ENCODE peak calls at places on chromosomes 16 and 17, in seven cellular contexts. F, W, T, R, C, L and O are unnamed samples.

GRCh38 chr17:83062818-83063671 is 16.4 kb upstream of the METRNL start:
- DNase-seq in F (no peak), W (no peak), T (peak), R (no peak), C (no peak), L (peak), O (no peak)

GRCh38 chr17:61406871-61407210 is 7.2 kb downstream of the TBX2 start:
- DNase-seq in F (no peak), W (no peak), T (no peak), R (no peak), C (no peak), L (no peak), O (no peak)

GRCh38 chr17:51164911-51165679 is 1.1 kb upstream of the NME2 start:
- DNase-seq in F (no peak), W (no peak), T (no peak), R (no peak), C (peak), L (no peak), O (no peak)

GRCh38 chr16:83315271-83315670 is 492.5 kb upstream of the HSBP1 start:
- DNase-seq in F (no peak), W (no peak), T (no peak), R (no peak), C (no peak), L (no peak), O (no peak)

GRCh38 chr17:82444941-82445521 is 5.5 kb downstream of the CYBC1 start:
- DNase-seq in F (no peak), W (no peak), T (no peak), R (no peak), C (no peak), L (no peak), O (no peak)

GRCh38 chr17:10761281-10761680 is 31.5 kb upstream of the TMEM220 start:
- DNase-seq in F (no peak), W (no peak), T (no peak), R (no peak), C (no peak), L (peak), O (no peak)

GRCh38 chr17:35051183-35051578 is 12.3 kb downstream of the RFFL start:
- DNase-seq in F (no peak), W (no peak), T (no peak), R (no peak), C (no peak), L (no peak), O (no peak)

GRCh38 chr16:67052399-67052798 is 23.4 kb downstream of the CBFB start:
- DNase-seq in F (no peak), W (no peak), T (no peak), R (no peak), C (no peak), L (no peak), O (no peak)

GRCh38 chr16:72787519-72788268 is 260.2 kb downstream of the ZFHX3 start:
- DNase-seq in F (no peak), W (peak), T (no peak), R (peak), C (peak), L (peak), O (peak)

GRCh38 chr16:1807626-1808025 is 14.1 kb upstream of the IGFALS start:
- DNase-seq in F (no peak), W (no peak), T (no peak), R (no peak), C (no peak), L (no peak), O (no peak)

GRCh38 chr17:2776589-2777241 is 19.5 kb upstream of the RAP1GAP2 start:
- DNase-seq in F (no peak), W (no peak), T (no peak), R (no peak), C (peak), L (no peak), O (peak)